ENCODE peak calls at places on chromosomes 16 and 17, in nine cellular contexts. One of them, this sample, is unnamed.

GRCh38 chr17:2892305-2892971 is 96.2 kb downstream of the RAP1GAP2 start:
- DNase-seq in CD8-positive, alpha-beta T cell: no peak
- DNase-seq in cardiac muscle cell: peak
- DNase-seq in adrenal gland: peak
- DNase-seq in cardiac fibroblast: peak
- DNase-seq in neural progenitor cell: no peak
- DNase-seq in esophagus muscularis mucosa: no peak
- DNase-seq in lung: no peak
- DNase-seq in lower lobe of right lung: no peak
- DNase-seq in this sample: no peak

GRCh38 chr17:3920940-3921852 is 4.9 kb upstream of the P2RX1 start:
- DNase-seq in CD8-positive, alpha-beta T cell: no peak
- DNase-seq in cardiac muscle cell: no peak
- DNase-seq in adrenal gland: no peak
- DNase-seq in cardiac fibroblast: no peak
- DNase-seq in neural progenitor cell: no peak
- DNase-seq in esophagus muscularis mucosa: no peak
- DNase-seq in lung: no peak
- DNase-seq in lower lobe of right lung: no peak
- DNase-seq in this sample: no peak

GRCh38 chr17:78652024-78652423 is 74.8 kb upstream of the DNAH17 start:
- DNase-seq in CD8-positive, alpha-beta T cell: no peak
- DNase-seq in cardiac muscle cell: no peak
- DNase-seq in adrenal gland: no peak
- DNase-seq in cardiac fibroblast: no peak
- DNase-seq in neural progenitor cell: no peak
- DNase-seq in esophagus muscularis mucosa: no peak
- DNase-seq in lung: no peak
- DNase-seq in lower lobe of right lung: no peak
- DNase-seq in this sample: no peak

GRCh38 chr17:20955437-20956323 is 87.1 kb downstream of the USP22 start:
- DNase-seq in CD8-positive, alpha-beta T cell: no peak
- DNase-seq in cardiac muscle cell: peak
- DNase-seq in adrenal gland: peak
- DNase-seq in cardiac fibroblast: peak
- DNase-seq in neural progenitor cell: no peak
- DNase-seq in esophagus muscularis mucosa: no peak
- DNase-seq in lung: no peak
- DNase-seq in lower lobe of right lung: no peak
- DNase-seq in this sample: no peak

GRCh38 chr17:3960764-3961163 is 3.5 kb downstream of the ATP2A3 start:
- DNase-seq in CD8-positive, alpha-beta T cell: no peak
- DNase-seq in cardiac muscle cell: peak
- DNase-seq in adrenal gland: peak
- DNase-seq in cardiac fibroblast: peak
- DNase-seq in neural progenitor cell: no peak
- DNase-seq in esophagus muscularis mucosa: no peak
- DNase-seq in lung: no peak
- DNase-seq in lower lobe of right lung: peak
- DNase-seq in this sample: no peak

GRCh38 chr16:17572145-17572544 is 101.4 kb upstream of the XYLT1 start:
- DNase-seq in CD8-positive, alpha-beta T cell: no peak
- DNase-seq in cardiac muscle cell: no peak
- DNase-seq in adrenal gland: no peak
- DNase-seq in cardiac fibroblast: no peak
- DNase-seq in neural progenitor cell: no peak
- DNase-seq in esophagus muscularis mucosa: no peak
- DNase-seq in lung: no peak
- DNase-seq in lower lobe of right lung: no peak
- DNase-seq in this sample: no peak

GRCh38 chr17:66667491-66668030 is 167.4 kb upstream of the CACNG5 start:
- DNase-seq in CD8-positive, alpha-beta T cell: peak
- DNase-seq in cardiac muscle cell: no peak
- DNase-seq in adrenal gland: no peak
- DNase-seq in cardiac fibroblast: no peak
- DNase-seq in neural progenitor cell: no peak
- DNase-seq in esophagus muscularis mucosa: no peak
- DNase-seq in lung: no peak
- DNase-seq in lower lobe of right lung: no peak
- DNase-seq in this sample: peak

GRCh38 chr16:10965440-10966039 is 21.2 kb downstream of the CLEC16A start:
- DNase-seq in CD8-positive, alpha-beta T cell: no peak
- DNase-seq in cardiac muscle cell: no peak
- DNase-seq in adrenal gland: no peak
- DNase-seq in cardiac fibroblast: no peak
- DNase-seq in neural progenitor cell: no peak
- DNase-seq in esophagus muscularis mucosa: no peak
- DNase-seq in lung: no peak
- DNase-seq in lower lobe of right lung: no peak
- DNase-seq in this sample: no peak

GRCh38 chr17:40518401-40519088 is 17.1 kb upstream of the TNS4 start:
- DNase-seq in CD8-positive, alpha-beta T cell: no peak
- DNase-seq in cardiac muscle cell: no peak
- DNase-seq in adrenal gland: no peak
- DNase-seq in cardiac fibroblast: peak
- DNase-seq in neural progenitor cell: no peak
- DNase-seq in esophagus muscularis mucosa: no peak
- DNase-seq in lung: no peak
- DNase-seq in lower lobe of right lung: no peak
- DNase-seq in this sample: no peak

GRCh38 chr17:82164853-82165252 is 47.8 kb downstream of the CCDC57 start:
- DNase-seq in CD8-positive, alpha-beta T cell: no peak
- DNase-seq in cardiac muscle cell: no peak
- DNase-seq in adrenal gland: no peak
- DNase-seq in cardiac fibroblast: no peak
- DNase-seq in neural progenitor cell: no peak
- DNase-seq in esophagus muscularis mucosa: no peak
- DNase-seq in lung: no peak
- DNase-seq in lower lobe of right lung: no peak
- DNase-seq in this sample: no peak

GRCh38 chr16:27784351-27785306 is 234.7 kb downstream of the KATNIP start:
- DNase-seq in CD8-positive, alpha-beta T cell: no peak
- DNase-seq in cardiac muscle cell: no peak
- DNase-seq in adrenal gland: no peak
- DNase-seq in cardiac fibroblast: no peak
- DNase-seq in neural progenitor cell: no peak
- DNase-seq in esophagus muscularis mucosa: no peak
- DNase-seq in lung: no peak
- DNase-seq in lower lobe of right lung: no peak
- DNase-seq in this sample: no peak

GRCh38 chr16:396199-396598 is 800 bp upstream of the NME4 start:
- DNase-seq in CD8-positive, alpha-beta T cell: no peak
- DNase-seq in cardiac muscle cell: no peak
- DNase-seq in adrenal gland: no peak
- DNase-seq in cardiac fibroblast: no peak
- DNase-seq in neural progenitor cell: peak
- DNase-seq in esophagus muscularis mucosa: no peak
- DNase-seq in lung: no peak
- DNase-seq in lower lobe of right lung: no peak
- DNase-seq in this sample: no peak
- H3K4me3 ChIP-seq in CD8-positive, alpha-beta T cell: no peak
- H3K4me3 ChIP-seq in cardiac muscle cell: peak
- H3K4me3 ChIP-seq in adrenal gland: no peak
- H3K4me3 ChIP-seq in cardiac fibroblast: peak
- H3K4me3 ChIP-seq in neural progenitor cell: peak
- H3K4me3 ChIP-seq in esophagus muscularis mucosa: peak
- H3K4me3 ChIP-seq in lung: no peak
- H3K4me3 ChIP-seq in lower lobe of right lung: peak
- H3K4me3 ChIP-seq in this sample: peak

DNA sequence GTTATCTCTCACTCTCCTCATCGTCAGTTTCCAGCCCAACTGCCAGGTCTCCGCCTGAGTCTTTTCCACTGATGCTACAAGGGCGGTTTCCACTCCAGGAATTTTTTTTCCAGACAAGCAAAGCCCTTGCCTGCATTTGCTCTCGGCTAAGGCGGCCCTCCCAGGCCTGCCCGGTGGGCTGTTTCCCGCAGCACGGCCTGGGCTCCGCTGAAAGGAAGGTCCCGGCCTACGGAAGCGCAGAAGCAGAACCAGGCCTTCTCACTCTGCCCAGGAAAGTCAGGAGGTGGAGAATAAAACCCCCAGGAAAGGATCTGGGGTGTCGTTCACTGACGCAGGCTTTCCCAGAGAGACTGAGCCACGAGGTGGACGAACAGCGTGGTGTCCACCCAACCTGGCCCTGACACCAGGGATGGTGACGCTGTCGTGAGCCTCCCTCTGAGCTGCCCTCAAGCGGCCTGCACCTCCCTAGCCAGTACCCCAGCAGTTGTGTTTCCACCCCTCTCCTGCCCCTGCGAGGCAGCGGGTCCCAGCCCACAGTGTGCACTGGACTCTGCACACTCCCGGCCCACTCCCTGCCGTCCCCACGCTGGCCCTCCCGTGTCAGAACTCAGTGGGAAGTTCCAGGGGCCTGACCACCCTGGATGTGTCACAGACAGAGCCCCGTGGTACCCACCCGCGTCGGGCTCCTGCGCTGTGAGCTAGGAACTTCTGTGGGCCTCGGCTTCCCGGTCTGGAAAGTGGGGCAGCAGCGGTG is 39.9 kb downstream of the CBFA2T3 start:
- DNase-seq in CD8-positive, alpha-beta T cell: no peak
- DNase-seq in cardiac muscle cell: no peak
- DNase-seq in adrenal gland: no peak
- DNase-seq in cardiac fibroblast: no peak
- DNase-seq in neural progenitor cell: no peak
- DNase-seq in esophagus muscularis mucosa: no peak
- DNase-seq in lung: no peak
- DNase-seq in lower lobe of right lung: no peak
- DNase-seq in this sample: no peak
- H3K4me3 ChIP-seq in CD8-positive, alpha-beta T cell: no peak
- H3K4me3 ChIP-seq in cardiac muscle cell: no peak
- H3K4me3 ChIP-seq in adrenal gland: no peak
- H3K4me3 ChIP-seq in cardiac fibroblast: no peak
- H3K4me3 ChIP-seq in neural progenitor cell: no peak
- H3K4me3 ChIP-seq in esophagus muscularis mucosa: peak
- H3K4me3 ChIP-seq in lung: no peak
- H3K4me3 ChIP-seq in lower lobe of right lung: peak
- H3K4me3 ChIP-seq in this sample: no peak

GRCh38 chr16:1221628-1222552 is 3.2 kb downstream of the TPSG1 start:
- DNase-seq in CD8-positive, alpha-beta T cell: no peak
- DNase-seq in cardiac muscle cell: no peak
- DNase-seq in adrenal gland: no peak
- DNase-seq in cardiac fibroblast: peak
- DNase-seq in neural progenitor cell: no peak
- DNase-seq in esophagus muscularis mucosa: no peak
- DNase-seq in lung: no peak
- DNase-seq in lower lobe of right lung: no peak
- DNase-seq in this sample: no peak

GRCh38 chr16:1220841-1221627 is 4.0 kb downstream of the TPSG1 start:
- DNase-seq in CD8-positive, alpha-beta T cell: no peak
- DNase-seq in cardiac muscle cell: no peak
- DNase-seq in adrenal gland: no peak
- DNase-seq in cardiac fibroblast: no peak
- DNase-seq in neural progenitor cell: no peak
- DNase-seq in esophagus muscularis mucosa: no peak
- DNase-seq in lung: no peak
- DNase-seq in lower lobe of right lung: no peak
- DNase-seq in this sample: no peak

GRCh38 chr16:1223355-1224214 is 1.5 kb downstream of the TPSG1 start:
- DNase-seq in CD8-positive, alpha-beta T cell: no peak
- DNase-seq in cardiac muscle cell: no peak
- DNase-seq in adrenal gland: no peak
- DNase-seq in cardiac fibroblast: no peak
- DNase-seq in neural progenitor cell: no peak
- DNase-seq in esophagus muscularis mucosa: no peak
- DNase-seq in lung: no peak
- DNase-seq in lower lobe of right lung: no peak
- DNase-seq in this sample: no peak

GRCh38 chr16:1224558-1224957 is 510 bp downstream of the TPSG1 start:
- DNase-seq in CD8-positive, alpha-beta T cell: no peak
- DNase-seq in cardiac muscle cell: no peak
- DNase-seq in adrenal gland: no peak
- DNase-seq in cardiac fibroblast: no peak
- DNase-seq in neural progenitor cell: no peak
- DNase-seq in esophagus muscularis mucosa: no peak
- DNase-seq in lung: no peak
- DNase-seq in lower lobe of right lung: no peak
- DNase-seq in this sample: no peak

GRCh38 chr16:1222553-1223354 is 2.3 kb downstream of the TPSG1 start:
- DNase-seq in CD8-positive, alpha-beta T cell: no peak
- DNase-seq in cardiac muscle cell: no peak
- DNase-seq in adrenal gland: no peak
- DNase-seq in cardiac fibroblast: no peak
- DNase-seq in neural progenitor cell: no peak
- DNase-seq in esophagus muscularis mucosa: no peak
- DNase-seq in lung: no peak
- DNase-seq in lower lobe of right lung: no peak
- DNase-seq in this sample: no peak
- H3K4me3 ChIP-seq in CD8-positive, alpha-beta T cell: no peak
- H3K4me3 ChIP-seq in cardiac muscle cell: no peak
- H3K4me3 ChIP-seq in adrenal gland: no peak
- H3K4me3 ChIP-seq in cardiac fibroblast: no peak
- H3K4me3 ChIP-seq in neural progenitor cell: no peak
- H3K4me3 ChIP-seq in esophagus muscularis mucosa: no peak
- H3K4me3 ChIP-seq in lung: no peak
- H3K4me3 ChIP-seq in lower lobe of right lung: no peak
- H3K4me3 ChIP-seq in this sample: no peak

GRCh38 chr16:29876186-29876577 is 13.2 kb upstream of the CDIPT start:
- DNase-seq in CD8-positive, alpha-beta T cell: no peak
- DNase-seq in cardiac muscle cell: no peak
- DNase-seq in adrenal gland: no peak
- DNase-seq in cardiac fibroblast: no peak
- DNase-seq in neural progenitor cell: peak
- DNase-seq in esophagus muscularis mucosa: no peak
- DNase-seq in lung: no peak
- DNase-seq in lower lobe of right lung: no peak
- DNase-seq in this sample: no peak
- H3K4me3 ChIP-seq in CD8-positive, alpha-beta T cell: peak
- H3K4me3 ChIP-seq in cardiac muscle cell: no peak
- H3K4me3 ChIP-seq in adrenal gland: no peak
- H3K4me3 ChIP-seq in cardiac fibroblast: peak
- H3K4me3 ChIP-seq in neural progenitor cell: peak
- H3K4me3 ChIP-seq in esophagus muscularis mucosa: peak
- H3K4me3 ChIP-seq in lung: no peak
- H3K4me3 ChIP-seq in lower lobe of right lung: peak
- H3K4me3 ChIP-seq in this sample: peak

GRCh38 chr17:8311131-8311790 is 1.2 kb downstream of the ARHGEF15 start:
- DNase-seq in CD8-positive, alpha-beta T cell: no peak
- DNase-seq in cardiac muscle cell: no peak
- DNase-seq in adrenal gland: no peak
- DNase-seq in cardiac fibroblast: no peak
- DNase-seq in neural progenitor cell: no peak
- DNase-seq in esophagus muscularis mucosa: no peak
- DNase-seq in lung: no peak
- DNase-seq in lower lobe of right lung: no peak
- DNase-seq in this sample: no peak
- H3K4me3 ChIP-seq in CD8-positive, alpha-beta T cell: no peak
- H3K4me3 ChIP-seq in cardiac muscle cell: no peak
- H3K4me3 ChIP-seq in adrenal gland: no peak
- H3K4me3 ChIP-seq in cardiac fibroblast: no peak
- H3K4me3 ChIP-seq in neural progenitor cell: no peak
- H3K4me3 ChIP-seq in esophagus muscularis mucosa: peak
- H3K4me3 ChIP-seq in lung: peak
- H3K4me3 ChIP-seq in lower lobe of right lung: peak
- H3K4me3 ChIP-seq in this sample: no peak